ENCODE peak calls at places on chromosomes 5 and 9, in four cellular contexts. One of them, this sample, is unnamed.

GRCh38 chr9:90965141-90965910 is 163.7 kb downstream of the SYK start:
- DNase-seq in GM12878: no peak
- DNase-seq in K562: no peak
- DNase-seq in HepG2: no peak
- DNase-seq in this sample: no peak

GRCh38 chr5:172910828-172911627 is 48.2 kb upstream of the RPL26L1 start:
- DNase-seq in GM12878: peak
- DNase-seq in K562: peak
- DNase-seq in HepG2: peak
- DNase-seq in this sample: peak

GRCh38 chr5:134524826-134525686 is at the start of gene JADE2:
- DNase-seq in GM12878: no peak
- DNase-seq in K562: peak
- DNase-seq in HepG2: peak
- DNase-seq in this sample: peak

GRCh38 chr5:71778678-71779276 is 59.7 kb downstream of the CARTPT start:
- DNase-seq in GM12878: no peak
- DNase-seq in K562: no peak
- DNase-seq in HepG2: peak
- DNase-seq in this sample: no peak

GRCh38 chr5:37723147-37723961 is 116.5 kb downstream of the GDNF start:
- DNase-seq in GM12878: no peak
- DNase-seq in K562: peak
- DNase-seq in HepG2: no peak
- DNase-seq in this sample: peak

GRCh38 chr5:136743052-136743451 is 377.7 kb upstream of the TRPC7 start:
- DNase-seq in GM12878: no peak
- DNase-seq in K562: no peak
- DNase-seq in HepG2: no peak
- DNase-seq in this sample: no peak

GRCh38 chr5:157312492-157312891 is 46.6 kb downstream of the CYFIP2 start:
- DNase-seq in GM12878: peak
- DNase-seq in K562: peak
- DNase-seq in HepG2: peak
- DNase-seq in this sample: peak

GRCh38 chr5:135880801-135881200 is 14.8 kb downstream of the IL9 start:
- DNase-seq in GM12878: no peak
- DNase-seq in K562: no peak
- DNase-seq in HepG2: no peak
- DNase-seq in this sample: no peak

GRCh38 chr5:24720743-24721142 is 76.0 kb upstream of the CDH10 start:
- DNase-seq in GM12878: no peak
- DNase-seq in K562: no peak
- DNase-seq in HepG2: no peak
- DNase-seq in this sample: no peak

GRCh38 chr5:179124329-179124852 is 64.2 kb downstream of the ZNF354C start:
- DNase-seq in GM12878: no peak
- DNase-seq in K562: no peak
- DNase-seq in HepG2: no peak
- DNase-seq in this sample: no peak

GRCh38 chr9:81694541-81694940 is 5.2 kb upstream of the TLE1 start:
- DNase-seq in GM12878: no peak
- DNase-seq in K562: no peak
- DNase-seq in HepG2: no peak
- DNase-seq in this sample: no peak

GRCh38 chr9:94799578-94800264 is 73.2 kb downstream of the AOPEP start:
- DNase-seq in GM12878: no peak
- DNase-seq in K562: no peak
- DNase-seq in HepG2: no peak
- DNase-seq in this sample: no peak

GRCh38 chr5:92559743-92560142 is 1021.3 kb downstream of the NR2F1-AS1 start:
- DNase-seq in GM12878: no peak
- DNase-seq in K562: no peak
- DNase-seq in HepG2: no peak
- DNase-seq in this sample: no peak

DNA sequence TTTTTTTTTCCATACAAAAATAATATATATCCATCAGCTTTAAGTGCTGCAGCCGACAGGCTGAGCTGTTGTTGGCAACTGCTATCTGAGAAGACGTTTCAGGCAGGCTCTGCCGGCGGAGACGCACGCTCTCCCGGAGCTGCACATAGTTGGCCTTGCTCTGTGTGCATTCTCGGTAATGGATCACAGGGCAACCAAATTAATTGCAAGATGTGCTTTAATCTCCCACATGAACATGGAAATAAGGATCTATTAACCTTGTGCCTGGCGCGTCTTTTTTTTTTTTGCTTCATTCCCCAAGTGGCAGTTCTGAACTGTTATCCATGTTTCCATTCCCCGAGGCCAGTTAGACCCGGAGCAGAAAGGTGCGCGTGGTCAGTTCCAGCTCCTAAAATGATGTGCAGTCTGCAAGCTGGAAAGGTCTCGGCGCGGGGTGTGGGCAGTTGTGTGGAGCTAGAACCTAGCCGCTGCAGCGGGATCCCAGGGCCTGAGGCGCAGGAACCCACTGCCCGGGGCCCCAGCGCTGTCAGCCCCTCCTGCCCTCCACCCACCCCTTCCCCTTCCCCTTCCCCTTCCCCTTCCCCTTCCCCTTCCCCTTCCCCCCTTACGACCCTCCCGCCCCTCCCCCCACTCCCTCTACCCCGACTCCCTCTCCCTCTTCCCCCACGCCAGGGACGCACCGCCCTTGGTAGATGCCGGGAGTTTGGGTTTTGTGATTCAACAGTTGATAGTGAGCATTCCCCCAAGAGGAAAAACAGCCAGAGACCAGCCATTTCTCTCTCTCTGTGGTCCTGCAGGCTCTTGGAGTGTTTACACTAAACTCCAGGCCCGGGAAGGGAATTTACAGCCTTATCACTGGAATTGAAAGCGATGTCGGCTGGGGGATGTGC is 137.8 kb downstream of the CEP120 start:
- DNase-seq in GM12878: no peak
- DNase-seq in K562: no peak
- DNase-seq in HepG2: no peak
- DNase-seq in this sample: peak
- TF ChIP-seq TCF7 in GM12878: no peak
- TF ChIP-seq TCF7 in K562: no peak
- TF ChIP-seq TCF7 in HepG2: no peak
- TF ChIP-seq TCF7 in this sample: no peak

GRCh38 chr5:96483878-96484277 is 50.8 kb upstream of the PCSK1 start:
- DNase-seq in GM12878: no peak
- DNase-seq in K562: peak
- DNase-seq in HepG2: peak
- DNase-seq in this sample: peak
- TF ChIP-seq MAX in GM12878: no peak
- TF ChIP-seq MAX in K562: no peak
- TF ChIP-seq MAX in HepG2: no peak
- TF ChIP-seq MAX in this sample: no peak

DNA sequence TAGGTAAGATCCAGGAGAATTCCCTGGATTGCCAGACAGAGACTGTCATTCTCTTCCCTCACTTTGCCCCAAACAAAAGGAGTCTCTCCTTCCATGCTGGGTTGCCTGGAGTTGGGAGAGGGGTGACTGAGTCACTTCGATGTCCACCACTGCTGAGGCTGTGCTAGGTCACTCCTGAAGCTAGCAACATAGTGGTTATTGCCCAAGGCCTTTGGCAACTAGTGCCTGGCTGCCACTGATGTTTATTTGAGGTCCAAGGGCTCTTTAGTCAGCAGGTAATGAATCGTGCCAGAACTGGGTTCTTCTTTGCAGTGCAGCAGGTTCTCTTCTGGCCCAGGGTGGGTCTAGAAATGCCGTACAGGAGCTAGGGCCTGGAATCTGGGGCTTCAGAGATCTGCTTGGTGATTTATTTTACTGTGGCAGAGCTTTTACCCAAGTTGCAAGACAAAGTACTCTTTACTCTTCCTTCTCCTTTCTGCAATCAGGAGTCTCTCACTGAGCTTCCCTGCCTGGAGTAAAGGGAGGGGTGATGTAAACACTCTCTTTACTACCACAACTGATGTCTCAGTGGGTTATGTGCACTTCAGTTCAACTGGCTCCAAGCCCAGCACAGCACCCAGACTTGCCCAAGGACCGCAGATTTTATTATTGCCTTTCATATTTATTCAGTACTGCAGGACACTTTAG is 155.7 kb upstream of the SH3GL2 start:
- DNase-seq in GM12878: no peak
- DNase-seq in K562: no peak
- DNase-seq in HepG2: no peak
- DNase-seq in this sample: no peak
- TF ChIP-seq CREB1 in GM12878: no peak
- TF ChIP-seq CREB1 in K562: no peak
- TF ChIP-seq CREB1 in HepG2: no peak
- TF ChIP-seq CREB1 in this sample: no peak

GRCh38 chr9:70004310-70004709 is 39.3 kb upstream of the MAMDC2 start:
- DNase-seq in GM12878: no peak
- DNase-seq in K562: no peak
- DNase-seq in HepG2: no peak
- DNase-seq in this sample: no peak
- TF ChIP-seq TCF7 in GM12878: no peak
- TF ChIP-seq TCF7 in K562: no peak
- TF ChIP-seq TCF7 in HepG2: no peak
- TF ChIP-seq TCF7 in this sample: no peak

DNA sequence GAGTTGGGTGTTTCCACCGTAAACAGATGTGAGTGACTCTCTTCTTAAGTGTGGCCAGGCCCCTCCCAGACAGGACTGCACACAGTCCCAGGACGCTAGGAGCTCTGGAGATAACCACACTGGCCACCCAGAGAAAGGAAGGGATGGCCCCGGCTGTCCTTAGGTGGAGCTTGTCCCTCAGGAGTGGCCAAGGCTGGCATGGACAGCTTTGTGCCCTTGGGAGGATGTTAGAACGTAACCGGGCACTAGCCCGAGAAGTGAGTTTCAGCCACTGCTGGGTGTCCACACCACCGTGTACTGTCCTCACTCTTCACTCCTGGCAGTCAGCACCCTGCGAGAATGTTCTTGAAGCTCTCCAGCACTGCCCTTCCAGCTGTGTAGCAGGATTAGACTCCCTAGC is 35.8 kb upstream of the FCN2 start:
- DNase-seq in GM12878: no peak
- DNase-seq in K562: no peak
- DNase-seq in HepG2: no peak
- DNase-seq in this sample: peak
- TF ChIP-seq MAX in GM12878: no peak
- TF ChIP-seq MAX in K562: no peak
- TF ChIP-seq MAX in HepG2: no peak
- TF ChIP-seq MAX in this sample: no peak

GRCh38 chr9:73871636-73872035 is 625.5 kb upstream of the RORB start:
- DNase-seq in GM12878: no peak
- DNase-seq in K562: no peak
- DNase-seq in HepG2: no peak
- DNase-seq in this sample: no peak

GRCh38 chr9:73863924-73864323 is 633.2 kb upstream of the RORB start:
- DNase-seq in GM12878: no peak
- DNase-seq in K562: no peak
- DNase-seq in HepG2: no peak
- DNase-seq in this sample: no peak

GRCh38 chr9:73872693-73873092 is 624.4 kb upstream of the RORB start:
- DNase-seq in GM12878: no peak
- DNase-seq in K562: no peak
- DNase-seq in HepG2: no peak
- DNase-seq in this sample: no peak

GRCh38 chr9:73866451-73866850 is 630.7 kb upstream of the RORB start:
- DNase-seq in GM12878: no peak
- DNase-seq in K562: no peak
- DNase-seq in HepG2: no peak
- DNase-seq in this sample: no peak

DNA sequence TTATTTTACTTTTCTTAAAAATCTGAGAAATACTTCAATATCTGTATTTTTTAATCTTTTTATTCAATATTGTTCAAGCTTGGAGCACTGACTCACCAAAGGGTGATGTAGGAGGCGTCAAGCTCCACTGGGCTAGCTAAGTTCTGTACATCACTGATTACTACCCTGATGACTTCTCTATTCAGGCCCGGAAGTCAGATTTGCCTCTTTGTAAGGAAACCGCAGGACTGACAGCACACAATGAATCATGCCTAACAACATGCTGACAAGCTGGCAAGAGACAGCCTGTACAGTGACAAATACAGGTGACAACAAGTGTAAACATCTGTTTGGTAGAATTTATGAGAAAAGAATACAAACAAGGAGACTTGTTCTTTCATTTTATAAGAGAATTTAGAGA is 627.9 kb upstream of the RORB start:
- DNase-seq in GM12878: peak
- DNase-seq in K562: peak
- DNase-seq in HepG2: peak
- DNase-seq in this sample: no peak
- TF ChIP-seq CREB1 in GM12878: peak
- TF ChIP-seq CREB1 in K562: no peak
- TF ChIP-seq CREB1 in HepG2: no peak
- TF ChIP-seq CREB1 in this sample: no peak